ENCODE peak calls at places on chromosome 3, in eight cellular contexts. One of them, this sample, is unnamed.

GRCh38 chr3:44001072-44001471 is 240.6 kb upstream of the TOPAZ1 start:
- DNase-seq in neural crest cell: no peak
- DNase-seq in activated gamma-delta T cell treated with Interleukin-2 at 50 U/mL for 16 hours: no peak
- DNase-seq in stimulated activated CD4-positive, alpha-beta T cell treated with anti-CD3 and anti-CD28 coated beads, Interleukin-1b, Interleukin-23, amount 100 ng/mL, for 1 hour: no peak
- DNase-seq in COR-L47: no peak
- DNase-seq in AG09319: no peak
- DNase-seq in mesothelial cell of epicardium: no peak
- DNase-seq in HuH-7.5: no peak
- DNase-seq in this sample: no peak

GRCh38 chr3:16300881-16301359 is 35.9 kb downstream of the OXNAD1 start:
- DNase-seq in neural crest cell: no peak
- DNase-seq in activated gamma-delta T cell treated with Interleukin-2 at 50 U/mL for 16 hours: peak; percentile 57
- DNase-seq in stimulated activated CD4-positive, alpha-beta T cell treated with anti-CD3 and anti-CD28 coated beads, Interleukin-1b, Interleukin-23, amount 100 ng/mL, for 1 hour: no peak
- DNase-seq in COR-L47: no peak
- DNase-seq in AG09319: no peak
- DNase-seq in mesothelial cell of epicardium: no peak
- DNase-seq in HuH-7.5: no peak
- DNase-seq in this sample: no peak

GRCh38 chr3:104396974-104397669 is 969.6 kb upstream of the ALCAM start:
- DNase-seq in neural crest cell: no peak
- DNase-seq in activated gamma-delta T cell treated with Interleukin-2 at 50 U/mL for 16 hours: no peak
- DNase-seq in stimulated activated CD4-positive, alpha-beta T cell treated with anti-CD3 and anti-CD28 coated beads, Interleukin-1b, Interleukin-23, amount 100 ng/mL, for 1 hour: no peak
- DNase-seq in COR-L47: no peak
- DNase-seq in AG09319: no peak
- DNase-seq in mesothelial cell of epicardium: no peak
- DNase-seq in HuH-7.5: no peak
- DNase-seq in this sample: no peak

GRCh38 chr3:48446043-48446424 is 503 bp upstream of the ATRIP start:
- DNase-seq in neural crest cell: no peak
- DNase-seq in activated gamma-delta T cell treated with Interleukin-2 at 50 U/mL for 16 hours: no peak
- DNase-seq in stimulated activated CD4-positive, alpha-beta T cell treated with anti-CD3 and anti-CD28 coated beads, Interleukin-1b, Interleukin-23, amount 100 ng/mL, for 1 hour: no peak
- DNase-seq in COR-L47: no peak
- DNase-seq in AG09319: no peak
- DNase-seq in mesothelial cell of epicardium: no peak
- DNase-seq in HuH-7.5: no peak
- DNase-seq in this sample: no peak

GRCh38 chr3:184733181-184733580 is 21.3 kb upstream of the MAGEF1 start:
- DNase-seq in neural crest cell: no peak
- DNase-seq in activated gamma-delta T cell treated with Interleukin-2 at 50 U/mL for 16 hours: no peak
- DNase-seq in stimulated activated CD4-positive, alpha-beta T cell treated with anti-CD3 and anti-CD28 coated beads, Interleukin-1b, Interleukin-23, amount 100 ng/mL, for 1 hour: no peak
- DNase-seq in COR-L47: no peak
- DNase-seq in AG09319: no peak
- DNase-seq in mesothelial cell of epicardium: no peak
- DNase-seq in HuH-7.5: no peak
- DNase-seq in this sample: no peak

GRCh38 chr3:45055411-45056143 is 29.5 kb downstream of the CLEC3B start:
- DNase-seq in neural crest cell: no peak
- DNase-seq in activated gamma-delta T cell treated with Interleukin-2 at 50 U/mL for 16 hours: no peak
- DNase-seq in stimulated activated CD4-positive, alpha-beta T cell treated with anti-CD3 and anti-CD28 coated beads, Interleukin-1b, Interleukin-23, amount 100 ng/mL, for 1 hour: no peak
- DNase-seq in COR-L47: no peak
- DNase-seq in AG09319: no peak
- DNase-seq in mesothelial cell of epicardium: no peak
- DNase-seq in HuH-7.5: no peak
- DNase-seq in this sample: no peak

GRCh38 chr3:47398218-47398617 is 17.4 kb downstream of the PTPN23 start:
- DNase-seq in neural crest cell: no peak
- DNase-seq in activated gamma-delta T cell treated with Interleukin-2 at 50 U/mL for 16 hours: no peak
- DNase-seq in stimulated activated CD4-positive, alpha-beta T cell treated with anti-CD3 and anti-CD28 coated beads, Interleukin-1b, Interleukin-23, amount 100 ng/mL, for 1 hour: no peak
- DNase-seq in COR-L47: no peak
- DNase-seq in AG09319: peak; percentile 40
- DNase-seq in mesothelial cell of epicardium: no peak
- DNase-seq in HuH-7.5: no peak
- DNase-seq in this sample: no peak

GRCh38 chr3:194985031-194985578 is 285.9 kb downstream of the XXYLT1 start:
- DNase-seq in neural crest cell: peak; percentile 22
- DNase-seq in activated gamma-delta T cell treated with Interleukin-2 at 50 U/mL for 16 hours: no peak
- DNase-seq in stimulated activated CD4-positive, alpha-beta T cell treated with anti-CD3 and anti-CD28 coated beads, Interleukin-1b, Interleukin-23, amount 100 ng/mL, for 1 hour: no peak
- DNase-seq in COR-L47: no peak
- DNase-seq in AG09319: peak; percentile 25
- DNase-seq in mesothelial cell of epicardium: no peak
- DNase-seq in HuH-7.5: peak; percentile 78
- DNase-seq in this sample: no peak

GRCh38 chr3:55406666-55407425 is 80.3 kb downstream of the WNT5A start:
- DNase-seq in neural crest cell: no peak
- DNase-seq in activated gamma-delta T cell treated with Interleukin-2 at 50 U/mL for 16 hours: no peak
- DNase-seq in stimulated activated CD4-positive, alpha-beta T cell treated with anti-CD3 and anti-CD28 coated beads, Interleukin-1b, Interleukin-23, amount 100 ng/mL, for 1 hour: no peak
- DNase-seq in COR-L47: no peak
- DNase-seq in AG09319: no peak
- DNase-seq in mesothelial cell of epicardium: no peak
- DNase-seq in HuH-7.5: no peak
- DNase-seq in this sample: no peak

GRCh38 chr3:69406156-69406555 is 20.3 kb upstream of the FRMD4B start:
- DNase-seq in neural crest cell: no peak
- DNase-seq in activated gamma-delta T cell treated with Interleukin-2 at 50 U/mL for 16 hours: no peak
- DNase-seq in stimulated activated CD4-positive, alpha-beta T cell treated with anti-CD3 and anti-CD28 coated beads, Interleukin-1b, Interleukin-23, amount 100 ng/mL, for 1 hour: no peak
- DNase-seq in COR-L47: no peak
- DNase-seq in AG09319: no peak
- DNase-seq in mesothelial cell of epicardium: no peak
- DNase-seq in HuH-7.5: no peak
- DNase-seq in this sample: no peak

This sample was measured in RWPE2.